ENCODE peak calls at places on chromosome 18, in six cellular contexts. C, V, I, D, Q and P are unnamed samples.

GRCh38 chr18:20971886-20972267 is 139.7 kb downstream of the ROCK1 start:
- DNase-seq in D (no peak), Q (peak; percentile 59), V (peak; percentile 45), I (peak; percentile 61), C (peak; percentile 10), P (peak; percentile 55)

GRCh38 chr18:79352432-79352831 is 43.3 kb upstream of the NFATC1 start:
- DNase-seq in C (no peak), I (no peak), V (no peak), D (no peak), Q (no peak), P (no peak)

GRCh38 chr18:12645751-12646203 is 12.1 kb downstream of the SPIRE1 start:
- DNase-seq in V (peak; percentile 88), C (no peak), I (no peak), Q (no peak), D (no peak), P (no peak)

GRCh38 chr18:28725876-28726275 is 548.9 kb upstream of the CDH2 start:
- DNase-seq in D (no peak), I (no peak), V (peak; percentile 56), C (no peak), Q (no peak), P (no peak)

GRCh38 chr18:2846638-2847340 is at the start of gene EMILIN2:
- DNase-seq in I (peak; percentile 84), D (peak; percentile 19), C (peak; percentile 29), Q (peak; percentile 80), V (no peak), P (peak; percentile 70)

GRCh38 chr18:68916734-68917133 is 118.9 kb downstream of the CCDC102B start:
- DNase-seq in Q (no peak), I (no peak), D (no peak), V (no peak), C (no peak), P (no peak)

GRCh38 chr18:42706618-42707017 is 408.9 kb downstream of the RIT2 start:
- DNase-seq in I (peak; percentile 46), Q (peak; percentile 11), C (no peak), V (peak; percentile 78), D (peak; percentile 22), P (peak; percentile 38)

GRCh38 chr18:11219571-11219970 is 70.2 kb upstream of the PIEZO2 start:
- DNase-seq in C (no peak), V (no peak), Q (no peak), D (no peak), I (no peak), P (no peak)

GRCh38 chr18:80088036-80088435 is 21.0 kb upstream of the ADNP2 start:
- DNase-seq in V (no peak), C (no peak), Q (no peak), I (no peak), D (no peak), P (no peak)